ENCODE peak calls at places on chromosomes 3 and 15, in six cellular contexts. G is mucosa of descending colon; C is caudate nucleus; K is ELF-1; N is GM04504; S is activated CD4-positive, alpha-beta T cell treated with anti-CD3 and anti-CD28 coated beads, Interleukin-2, amount 50 U/mL, for 1 hour. H is an unnamed sample.

GRCh38 chr3:158058775-158059174 is 47.4 kb downstream of the SHOX2 start:
- DNase-seq in G (no peak), C (no peak), K (peak; percentile 23), N (no peak), S (no peak), H (no peak)

GRCh38 chr3:4866841-4867240 is 112.4 kb upstream of the BHLHE40 start:
- DNase-seq in G (no peak), C (no peak), K (no peak), N (no peak), S (no peak), H (no peak)

GRCh38 chr15:49852756-49853155 is 231.9 kb downstream of the DTWD1 start:
- DNase-seq in G (no peak), C (no peak), K (no peak), N (no peak), S (no peak), H (no peak)

GRCh38 chr3:141878812-141879211 is 2.4 kb downstream of the ATP1B3 start:
- DNase-seq in G (no peak), C (no peak), K (no peak), N (no peak), S (no peak), H (no peak)

GRCh38 chr3:177181418-177181817 is 15.9 kb downstream of the TBL1XR1 start:
- DNase-seq in G (no peak), C (no peak), K (no peak), N (no peak), S (no peak), H (no peak)

GRCh38 chr3:51340989-51341636 is 44.0 kb upstream of the MANF start:
- DNase-seq in G (no peak), C (no peak), K (no peak), N (peak; percentile 0), S (no peak), H (no peak)

GRCh38 chr3:144060881-144061280 is 89.3 kb downstream of the DIPK2A start:
- DNase-seq in G (no peak), C (no peak), K (no peak), N (no peak), S (no peak), H (no peak)

GRCh38 chr15:66715736-66716667 is 14.0 kb downstream of the SMAD6 start:
- DNase-seq in G (no peak), C (no peak), K (no peak), N (no peak), S (no peak), H (no peak)

GRCh38 chr3:177330771-177331170 is 133.5 kb upstream of the TBL1XR1 start:
- DNase-seq in G (no peak), C (no peak), K (no peak), N (peak; percentile 17), S (no peak), H (no peak)

H was measured in RWPE1.